ENCODE peak calls at places on chromosomes 3 and 15, in seven cellular contexts. P is SK-N-SH, U is ascending aorta, E is body of pancreas, V is psoas muscle, F is left lung, G is tibial artery. H is an unnamed sample.

GRCh38 chr3:130699765-130700164 is 46.9 kb downstream of the PIK3R4 start:
- DNase-seq in P (no peak), U (no peak), E (no peak), V (no peak), F (no peak), G (no peak), H (no peak)

GRCh38 chr3:134079111-134079531 is 49.4 kb upstream of the SLCO2A1 start:
- DNase-seq in P (no peak), U (no peak), E (no peak), V (no peak), F (no peak), G (peak), H (peak)

GRCh38 chr3:122890077-122890484 is 95.2 kb downstream of the SLC49A4 start:
- DNase-seq in P (no peak), U (no peak), E (peak), V (peak), F (peak), G (peak), H (no peak)

GRCh38 chr3:128814514-128815317 is 64.7 kb upstream of the ACAD9 start:
- DNase-seq in P (no peak), U (no peak), E (no peak), V (peak), F (no peak), G (no peak), H (no peak)

GRCh38 chr15:90955911-90956310 is 1.2 kb downstream of the RCCD1 start:
- DNase-seq in P (no peak), U (no peak), E (peak), V (no peak), F (no peak), G (no peak), H (no peak)

GRCh38 chr15:46556559-46556958 is 921.7 kb downstream of the SQOR start:
- DNase-seq in P (peak), U (no peak), E (no peak), V (no peak), F (no peak), G (no peak), H (no peak)

GRCh38 chr3:194003128-194004057 is 132.6 kb upstream of the HES1 start:
- DNase-seq in P (peak), U (peak), E (peak), V (peak), F (peak), G (peak), H (peak)

GRCh38 chr3:87350367-87351199 is 74.2 kb upstream of the POU1F1 start:
- DNase-seq in P (peak), U (no peak), E (peak), V (no peak), F (no peak), G (no peak), H (no peak)

GRCh38 chr3:71585126-71585525 is 1.6 kb upstream of the FOXP1 start:
- DNase-seq in P (no peak), U (no peak), E (peak), V (no peak), F (no peak), G (peak), H (no peak)

GRCh38 chr3:130516645-130517512 is at the start of gene COL6A6:
- DNase-seq in P (peak), U (no peak), E (no peak), V (no peak), F (no peak), G (no peak), H (no peak)

GRCh38 chr15:74822233-74822632 is 4.2 kb upstream of the CPLX3 start:
- DNase-seq in P (no peak), U (no peak), E (no peak), V (no peak), F (no peak), G (no peak), H (no peak)

GRCh38 chr15:88385078-88385700 is 82.0 kb downstream of the MRPL46 start:
- DNase-seq in P (no peak), U (no peak), E (no peak), V (no peak), F (no peak), G (no peak), H (no peak)

GRCh38 chr3:98577178-98577895 is 16.1 kb downstream of the CPOX start:
- DNase-seq in P (no peak), U (no peak), E (no peak), V (no peak), F (no peak), G (no peak), H (no peak)

GRCh38 chr3:187955076-187955952 is 198.6 kb upstream of the LPP start:
- DNase-seq in P (no peak), U (no peak), E (peak), V (peak), F (peak), G (peak), H (no peak)

GRCh38 chr3:54550216-54550977 is 377.5 kb downstream of the LRTM1 start:
- DNase-seq in P (no peak), U (no peak), E (no peak), V (no peak), F (no peak), G (no peak), H (no peak)

GRCh38 chr3:54547051-54547450 is 380.8 kb downstream of the LRTM1 start:
- DNase-seq in P (no peak), U (no peak), E (no peak), V (no peak), F (no peak), G (no peak), H (no peak)

GRCh38 chr3:54547846-54548245 is 380.0 kb downstream of the LRTM1 start:
- DNase-seq in P (no peak), U (no peak), E (no peak), V (no peak), F (no peak), G (no peak), H (no peak)

DNA sequence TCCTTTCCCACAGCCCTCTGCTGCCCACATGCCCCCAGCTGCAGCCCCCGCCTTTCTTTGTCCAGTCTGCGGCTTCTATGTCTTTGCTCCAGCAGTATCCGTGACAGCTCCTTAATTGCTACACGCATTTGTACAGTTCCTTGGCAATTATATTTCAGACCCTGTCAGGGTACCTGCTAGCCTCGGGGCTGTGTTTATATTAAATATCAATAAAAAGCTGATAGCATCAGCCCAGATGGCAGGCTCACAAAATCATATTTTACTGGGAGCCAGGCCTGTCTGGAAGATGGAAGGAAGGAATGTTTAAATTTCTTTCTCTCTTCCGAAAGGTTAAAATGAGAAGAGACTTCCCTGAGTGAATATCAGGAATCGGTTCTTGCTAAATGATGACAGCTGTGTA is 378.3 kb downstream of the LRTM1 start:
- DNase-seq in P (peak), U (no peak), E (no peak), V (no peak), F (no peak), G (no peak), H (no peak)
- TF ChIP-seq CTCF in P (no peak), U (no peak), E (no peak), V (no peak), F (no peak), G (no peak), H (no peak)

DNA sequence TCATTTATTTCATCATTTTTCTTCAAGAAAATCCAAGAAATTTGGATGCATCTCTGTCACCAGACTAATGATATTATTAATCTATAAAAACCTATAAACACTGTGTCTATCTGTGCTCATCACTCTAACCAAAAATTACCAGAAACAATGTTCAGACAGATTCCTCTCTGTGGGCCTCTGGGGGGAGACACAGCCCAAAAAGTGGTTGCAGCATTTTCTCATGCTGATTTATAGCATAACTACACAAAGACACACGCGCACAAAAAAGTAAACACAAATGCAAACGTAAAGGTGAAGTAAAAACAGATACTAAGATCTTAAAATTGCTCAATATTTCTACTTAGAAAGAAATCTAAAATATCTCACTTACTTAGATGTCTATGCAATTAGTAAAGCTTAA is 976.0 kb downstream of the GBE1 start:
- DNase-seq in P (peak), U (no peak), E (no peak), V (no peak), F (no peak), G (no peak), H (no peak)
- TF ChIP-seq CTCF in P (peak), U (no peak), E (no peak), V (no peak), F (no peak), G (no peak), H (no peak)

GRCh38 chr3:136465296-136465695 is 215.2 kb downstream of the PCCB start:
- DNase-seq in P (no peak), U (no peak), E (no peak), V (no peak), F (no peak), G (no peak), H (no peak)

GRCh38 chr3:136457793-136458192 is 207.7 kb downstream of the PCCB start:
- DNase-seq in P (no peak), U (no peak), E (no peak), V (no peak), F (no peak), G (no peak), H (no peak)

GRCh38 chr3:136464502-136464901 is 214.4 kb downstream of the PCCB start:
- DNase-seq in P (no peak), U (no peak), E (no peak), V (no peak), F (no peak), G (no peak), H (no peak)

GRCh38 chr3:136463170-136463569 is 213.0 kb downstream of the PCCB start:
- DNase-seq in P (no peak), U (no peak), E (no peak), V (no peak), F (no peak), G (no peak), H (no peak)
- TF ChIP-seq CTCF in P (no peak), U (no peak), E (no peak), V (no peak), F (no peak), G (no peak), H (no peak)

DNA sequence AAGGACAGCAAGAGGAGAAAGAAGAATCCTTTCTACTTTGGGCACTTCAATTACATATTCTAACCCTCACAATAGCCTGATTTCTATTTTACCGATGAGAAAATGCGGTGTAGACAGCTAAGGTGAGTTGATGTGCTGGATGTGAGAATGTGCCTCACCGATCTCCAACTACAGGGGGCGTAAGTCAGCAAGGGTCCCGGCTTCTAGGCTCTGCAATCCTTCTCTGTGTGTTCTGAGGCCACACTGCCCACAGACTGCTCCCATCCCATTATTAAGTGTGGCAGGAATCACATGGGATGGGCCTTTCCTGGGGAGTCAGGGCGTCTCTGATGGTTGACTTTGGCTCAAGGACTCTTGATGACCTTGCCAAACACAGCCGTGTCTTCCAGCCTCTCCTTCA is 23.6 kb upstream of the RPL35A start:
- DNase-seq in P (no peak), U (no peak), E (no peak), V (no peak), F (no peak), G (no peak), H (no peak)
- TF ChIP-seq CTCF in P (peak), U (no peak), E (no peak), V (no peak), F (no peak), G (no peak), H (no peak)

GRCh38 chr3:52052831-52053306 is 3.5 kb downstream of the DUSP7 start:
- DNase-seq in P (peak), U (peak), E (peak), V (peak), F (peak), G (peak), H (peak)
- TF ChIP-seq CTCF in P (peak), U (peak), E (no peak), V (peak), F (peak), G (peak), H (peak)

GRCh38 chr15:58056015-58056414 is 9.5 kb downstream of the ALDH1A2 start:
- DNase-seq in P (no peak), U (no peak), E (no peak), V (no peak), F (no peak), G (no peak), H (no peak)
- TF ChIP-seq CTCF in P (peak), U (no peak), E (no peak), V (no peak), F (no peak), G (no peak), H (no peak)

GRCh38 chr3:141066593-141066860 is 15.4 kb downstream of the SPSB4 start:
- DNase-seq in P (no peak), U (no peak), E (no peak), V (no peak), F (no peak), G (no peak), H (peak)

GRCh38 chr3:141063831-141064230 is 12.7 kb downstream of the SPSB4 start:
- DNase-seq in P (peak), U (no peak), E (peak), V (no peak), F (no peak), G (no peak), H (no peak)

GRCh38 chr3:141065258-141065657 is 14.1 kb downstream of the SPSB4 start:
- DNase-seq in P (no peak), U (no peak), E (peak), V (no peak), F (no peak), G (no peak), H (peak)

GRCh38 chr3:141065841-141066592 is 14.9 kb downstream of the SPSB4 start:
- DNase-seq in P (no peak), U (no peak), E (no peak), V (no peak), F (no peak), G (no peak), H (peak)

GRCh38 chr3:141064255-141064926 is 13.2 kb downstream of the SPSB4 start:
- DNase-seq in P (no peak), U (no peak), E (peak), V (no peak), F (no peak), G (no peak), H (peak)
- TF ChIP-seq CTCF in P (no peak), U (no peak), E (no peak), V (no peak), F (no peak), G (no peak), H (no peak)

GRCh38 chr3:94303897-94304296 is 241.0 kb downstream of the NSUN3 start:
- DNase-seq in P (no peak), U (no peak), E (no peak), V (no peak), F (no peak), G (no peak), H (no peak)
- TF ChIP-seq CTCF in P (peak), U (no peak), E (no peak), V (no peak), F (no peak), G (peak), H (no peak)

DNA sequence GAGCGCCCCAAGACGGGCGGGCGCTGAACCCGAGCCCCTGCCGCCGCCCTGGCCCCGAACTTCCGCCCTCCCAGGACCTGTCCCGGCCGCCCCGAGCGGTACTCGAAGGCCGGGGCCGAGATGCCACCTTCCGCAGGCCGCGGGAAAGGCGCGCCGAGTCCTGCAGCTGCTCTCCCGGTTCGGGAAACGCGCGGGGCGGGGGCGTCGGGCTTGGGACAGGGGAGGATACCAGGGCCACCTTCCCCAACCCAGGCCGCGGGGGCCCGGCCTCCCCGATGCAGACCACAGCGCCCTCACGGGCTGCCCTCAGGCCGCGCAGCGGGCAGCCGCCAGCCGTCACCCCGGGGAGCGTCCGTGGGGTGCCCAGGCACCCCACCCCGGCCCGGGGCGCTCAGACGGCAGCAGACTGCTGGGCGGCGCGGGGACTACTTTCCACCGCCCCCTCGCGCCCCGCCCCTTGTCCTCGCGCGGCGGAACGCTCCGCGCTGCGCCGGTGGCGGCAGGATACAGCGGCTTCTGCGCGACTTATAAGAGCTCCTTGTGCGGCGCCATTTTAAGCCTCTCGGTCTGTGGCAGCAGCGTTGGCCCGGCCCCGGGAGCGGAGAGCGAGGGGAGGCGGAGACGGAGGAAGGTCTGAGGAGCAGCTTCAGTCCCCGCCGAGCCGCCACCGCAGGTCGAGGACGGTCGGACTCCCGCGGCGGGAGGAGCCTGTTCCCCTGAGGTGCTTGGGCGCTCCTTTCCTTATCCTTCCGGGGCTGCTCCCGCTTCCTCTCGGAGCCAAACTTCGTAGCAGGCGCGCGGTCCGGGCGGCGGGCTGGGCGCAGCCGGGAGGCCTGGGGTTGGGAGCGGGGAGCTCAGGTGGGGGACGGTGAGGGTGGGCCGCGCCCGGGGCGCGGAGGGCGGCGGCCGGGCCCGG is at the start of gene CTNNB1:
- DNase-seq in P (peak), U (peak), E (peak), V (peak), F (peak), G (peak), H (peak)
- TF ChIP-seq CTCF in P (peak), U (no peak), E (no peak), V (peak), F (no peak), G (no peak), H (no peak)

DNA sequence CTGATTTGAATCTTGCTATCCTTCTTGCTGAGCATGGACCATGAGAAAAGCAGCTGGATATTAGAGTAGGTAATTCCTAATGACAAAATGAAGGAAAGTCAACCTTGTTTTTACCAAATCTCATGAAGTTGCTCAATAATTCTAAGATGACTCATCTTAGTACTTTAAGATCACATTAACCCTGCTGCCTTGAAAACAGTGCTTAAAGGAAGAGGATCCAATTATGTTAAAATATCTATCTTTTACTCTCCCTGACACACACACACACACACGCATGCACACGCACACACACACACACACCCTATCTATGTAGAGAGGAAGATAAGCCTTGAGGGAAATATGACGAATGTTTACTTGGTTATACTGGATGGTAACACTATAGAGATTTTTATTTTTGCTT is 16.0 kb upstream of the MYO1E start:
- DNase-seq in P (no peak), U (no peak), E (no peak), V (no peak), F (no peak), G (no peak), H (no peak)
- TF ChIP-seq CTCF in P (no peak), U (no peak), E (no peak), V (no peak), F (no peak), G (no peak), H (no peak)